ENCODE peak calls at places on chromosome 21, in eight cellular contexts. M, O, J, F, B, G, E and R are unnamed samples. For H3K36me3, the result is how much of the 10 kb centered on the place peaks cover.

GRCh38 chr21:31915566-31915965 is 42.7 kb downstream of the HUNK start:
- DNase-seq in M (no peak), G (no peak), O (no peak), B (no peak), J (no peak), E (no peak), F (no peak), R (no peak)

GRCh38 chr21:36765229-36765628 is 66.3 kb downstream of the SIM2 start:
- DNase-seq in G (no peak), O (no peak), E (peak), B (no peak), M (no peak), F (no peak), J (no peak), R (no peak)

GRCh38 chr21:26280715-26281310 is 110.2 kb upstream of the APP start:
- DNase-seq in E (no peak), O (peak), M (no peak), B (peak), G (no peak), J (no peak), F (peak), R (peak)

GRCh38 chr21:31342328-31342727 is 1.7 kb downstream of the TIAM1 start:
- DNase-seq in E (no peak), G (no peak), O (no peak), J (no peak), B (no peak), F (peak), M (no peak), R (no peak)

GRCh38 chr21:16708431-16708830 is 804.4 kb upstream of the CXADR start:
- DNase-seq in F (no peak), M (peak), B (no peak), O (no peak), G (no peak), E (no peak), J (no peak), R (no peak)

GRCh38 chr21:31354604-31355443 is 10.8 kb upstream of the TIAM1 start:
- DNase-seq in J (no peak), M (no peak), G (no peak), O (no peak), B (peak), F (peak), E (peak), R (no peak)

GRCh38 chr21:18617291-18617690 is 213.7 kb upstream of the TMPRSS15 start:
- DNase-seq in B (no peak), J (no peak), G (no peak), M (no peak), F (no peak), E (no peak), O (no peak), R (no peak)

GRCh38 chr21:20311388-20311787 is 686.8 kb upstream of the NCAM2 start:
- DNase-seq in F (peak), M (no peak), J (no peak), G (no peak), B (no peak), E (no peak), O (no peak), R (no peak)

GRCh38 chr21:45874716-45875415 is 106.7 kb upstream of the COL6A1 start:
- DNase-seq in B (no peak), F (peak), E (no peak), G (no peak), O (peak), J (peak), M (peak), R (peak)

GRCh38 chr21:36323032-36323431 is 3.0 kb downstream of the MORC3 start:
- DNase-seq in F (peak), M (peak), J (no peak), O (no peak), B (no peak), E (peak), G (peak), R (no peak)

GRCh38 chr21:27734146-27734545 is 767.3 kb upstream of the ADAMTS5 start:
- DNase-seq in O (no peak), B (no peak), J (no peak), G (no peak), E (peak), M (peak), F (peak), R (no peak)

GRCh38 chr21:46393451-46393940 is 65.2 kb upstream of the DIP2A start:
- DNase-seq in O (no peak), F (no peak), J (peak), B (no peak), M (no peak), E (no peak), G (peak), R (no peak)

GRCh38 chr21:31012133-31013089 is 25.9 kb downstream of the KRTAP19-8 start:
- DNase-seq in O (no peak), J (no peak), F (no peak), B (no peak), G (no peak), M (no peak), E (no peak), R (no peak)

DNA sequence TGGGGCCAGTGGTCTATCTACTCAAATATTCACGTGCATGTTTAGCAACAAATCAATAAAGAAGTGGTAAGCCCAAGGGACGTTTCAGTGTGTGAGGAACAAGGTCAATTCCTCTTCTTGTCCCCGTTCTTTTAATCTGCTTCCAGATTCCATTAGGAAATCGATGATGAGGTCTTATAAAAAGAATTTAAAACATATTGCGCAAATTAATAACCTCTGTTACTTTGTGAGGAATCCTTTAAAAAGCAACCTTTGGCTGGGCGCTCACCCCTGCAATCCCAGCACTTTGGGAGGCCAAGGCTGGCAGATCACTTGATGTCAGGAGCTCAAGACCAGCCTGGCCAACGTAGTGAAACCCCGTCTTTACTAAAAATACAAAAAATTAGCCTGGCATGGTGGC is 113.0 kb upstream of the TMPRSS2 start:
- DNase-seq in J (no peak), O (no peak), G (no peak), F (no peak), E (no peak), B (no peak), M (no peak), R (no peak)
- TF ChIP-seq CTCF in J (no peak), O (no peak), G (no peak), F (no peak), E (no peak), B (no peak), M (no peak), R (no peak)

DNA sequence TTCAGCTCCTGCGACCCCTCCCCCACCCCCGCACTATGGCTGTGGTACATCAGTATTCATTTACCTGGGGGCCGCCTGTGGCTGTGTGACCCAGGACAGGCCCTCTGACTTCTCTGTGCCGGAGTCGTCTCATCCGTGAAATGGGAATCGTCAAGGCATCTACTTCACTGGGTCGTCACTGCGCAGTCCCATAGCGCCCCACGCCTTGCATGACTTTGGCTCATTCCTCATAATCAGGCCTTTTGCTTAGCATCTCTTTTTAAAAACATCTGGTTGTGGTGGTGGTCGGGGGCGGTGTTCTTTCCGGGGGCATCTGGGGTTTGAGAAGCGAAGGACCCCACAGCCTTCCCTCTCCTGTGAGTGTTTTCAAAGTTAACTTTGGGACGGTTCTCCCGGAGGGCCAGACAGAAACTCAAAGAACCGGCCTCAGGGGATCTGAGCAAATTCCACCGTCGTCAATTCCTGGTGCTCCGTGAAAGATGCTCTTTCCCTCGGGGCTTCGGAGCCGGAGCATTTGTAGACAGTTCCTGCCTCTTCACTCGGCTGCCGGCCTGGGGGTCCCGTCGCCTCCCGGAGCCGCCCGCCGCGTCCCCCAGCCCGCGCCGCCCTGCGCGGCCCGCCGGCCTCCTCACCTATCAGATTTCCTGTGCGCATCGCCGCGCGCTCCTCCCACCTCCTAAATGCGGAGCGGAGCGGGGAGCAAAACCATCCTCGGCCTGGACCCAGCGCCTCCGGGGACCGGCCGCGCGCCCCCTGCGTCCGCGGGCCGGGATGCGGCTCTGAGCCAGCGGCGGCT is at the start of gene B3GALT5:
- DNase-seq in M (no peak), B (peak), G (no peak), O (peak), F (peak), J (peak), E (no peak), R (peak)
- TF ChIP-seq EZH2 in M (peak), B (no peak), G (no peak), O (no peak), F (no peak), J (no peak), E (no peak), R (peak)

GRCh38 chr21:43867936-43868335 is 2.9 kb downstream of the AGPAT3 start:
- DNase-seq in B (no peak), E (no peak), O (no peak), F (no peak), J (peak), G (no peak), M (no peak), R (no peak)
- H3K36me3 ChIP-seq in B (under half), E (under half), O (under half), F (under half), J (under half), G (half or more), M (under half), R (under half)

GRCh38 chr21:29033871-29034270 is 9.4 kb downstream of the USP16 start:
- DNase-seq in B (no peak), E (no peak), O (no peak), M (no peak), J (no peak), G (no peak), F (no peak), R (no peak)

GRCh38 chr21:29030909-29031308 is 6.4 kb downstream of the USP16 start:
- DNase-seq in M (no peak), B (no peak), E (no peak), G (no peak), J (no peak), O (no peak), F (no peak), R (no peak)

GRCh38 chr21:29025328-29025713 is 853 bp downstream of the USP16 start:
- DNase-seq in B (peak), J (peak), O (peak), F (peak), E (peak), M (no peak), G (peak), R (no peak)

GRCh38 chr21:29033301-29033700 is 8.8 kb downstream of the USP16 start:
- DNase-seq in F (no peak), J (no peak), O (no peak), M (no peak), E (no peak), B (no peak), G (no peak), R (no peak)

DNA sequence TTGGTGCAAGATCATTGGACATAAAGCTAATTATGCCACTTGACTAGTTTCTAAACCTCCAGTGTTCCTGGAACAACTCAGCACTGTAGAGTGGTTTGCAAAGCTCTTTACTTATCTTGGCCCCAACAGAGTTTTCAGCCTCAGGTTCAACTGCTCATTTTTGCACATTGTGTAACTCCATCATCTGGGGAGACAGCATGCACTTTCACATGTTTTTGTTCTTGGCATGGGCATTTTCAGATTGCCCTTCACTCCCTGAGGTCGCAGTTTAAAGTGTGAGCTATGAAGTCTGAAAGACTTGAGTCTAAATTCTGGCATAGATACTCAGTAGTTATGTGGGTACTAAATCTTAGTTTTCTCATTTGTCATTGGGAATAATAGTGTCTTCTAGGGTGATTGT is 5.1 kb downstream of the USP16 start:
- DNase-seq in M (no peak), J (no peak), F (no peak), G (no peak), B (no peak), O (no peak), E (no peak), R (no peak)
- TF ChIP-seq CTCF in M (no peak), J (no peak), F (no peak), G (no peak), B (no peak), O (no peak), E (no peak), R (no peak)

GRCh38 chr21:33292724-33293123 is 26.6 kb downstream of the IL10RB start:
- DNase-seq in J (no peak), O (no peak), E (no peak), B (no peak), G (no peak), M (no peak), F (no peak), R (no peak)

GRCh38 chr21:33293811-33294216 is 27.6 kb downstream of the IL10RB start:
- DNase-seq in G (no peak), O (no peak), E (no peak), F (peak), J (no peak), B (no peak), M (no peak), R (no peak)

GRCh38 chr21:33291686-33292085 is 25.5 kb downstream of the IL10RB start:
- DNase-seq in M (no peak), J (no peak), E (no peak), G (no peak), B (no peak), F (no peak), O (no peak), R (no peak)

GRCh38 chr21:33290441-33290840 is 24.3 kb downstream of the IL10RB start:
- DNase-seq in E (no peak), M (no peak), O (no peak), F (no peak), B (no peak), G (no peak), J (no peak), R (no peak)

DNA sequence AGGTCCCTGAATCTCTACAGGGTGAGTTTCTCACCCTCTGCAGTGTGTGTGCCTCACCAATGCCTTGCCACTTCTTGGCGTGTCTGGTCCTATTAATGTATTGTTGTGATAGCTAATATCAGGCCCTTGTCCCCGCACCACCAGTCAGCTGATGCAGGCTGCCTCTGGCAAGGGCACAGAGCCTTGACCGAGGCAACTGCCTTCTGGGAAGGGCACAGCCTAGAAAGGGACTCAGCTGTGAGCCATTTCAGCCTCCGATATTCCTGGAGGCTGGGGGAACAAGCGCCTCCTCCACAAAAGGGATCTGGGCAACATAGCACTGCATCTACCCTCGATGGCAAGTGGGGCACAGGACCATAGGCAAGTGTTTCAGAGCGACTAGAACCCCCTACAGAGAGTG is 27.0 kb downstream of the IL10RB start:
- DNase-seq in J (no peak), E (no peak), F (no peak), M (no peak), B (no peak), G (no peak), O (no peak), R (no peak)
- TF ChIP-seq EZH2 in J (no peak), E (no peak), F (no peak), M (no peak), B (no peak), G (no peak), O (no peak), R (no peak)

GRCh38 chr21:44850905-44851657 is 22.4 kb downstream of the PTTG1IP start:
- DNase-seq in M (no peak), F (no peak), B (no peak), G (no peak), O (no peak), J (no peak), E (no peak), R (no peak)
- H3K36me3 ChIP-seq in M (under half), F (half or more), B (under half), G (half or more), O (under half), J (under half), E (under half), R (half or more)

DNA sequence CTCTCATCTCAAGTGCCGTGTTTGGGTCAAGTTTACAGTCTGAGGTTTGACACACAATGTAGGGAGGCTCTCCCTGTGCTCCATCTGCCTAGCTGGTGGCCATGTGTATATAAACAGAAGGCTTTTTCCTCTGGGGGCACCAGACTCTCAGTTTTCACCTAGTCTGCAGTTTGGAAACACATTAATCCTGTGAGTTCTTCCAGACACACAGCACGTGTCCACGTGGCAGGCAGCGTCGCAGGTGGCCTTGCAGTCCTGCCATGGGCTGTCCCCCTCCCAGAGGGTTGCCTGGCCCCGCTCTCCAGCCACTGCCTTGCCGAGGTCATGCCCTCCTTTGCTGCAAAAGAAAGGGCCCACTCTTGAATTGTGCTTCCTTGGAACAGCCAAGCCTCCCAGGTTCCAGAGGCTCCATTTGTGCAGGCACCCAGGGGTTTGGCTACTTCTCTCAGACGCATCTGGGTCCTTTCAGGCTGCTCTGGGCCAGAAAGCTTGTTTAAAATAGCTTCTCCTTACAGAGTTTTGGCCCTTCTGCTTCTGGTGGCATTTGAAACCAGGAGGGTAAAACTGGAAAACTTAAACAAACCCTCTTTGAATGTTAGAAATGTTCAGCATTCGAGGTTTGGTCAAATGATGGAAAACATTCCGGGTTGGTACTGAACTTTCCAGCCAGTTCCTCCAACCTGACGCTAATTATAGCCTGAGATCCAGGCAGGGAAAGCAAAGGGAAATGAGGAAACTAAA is 4.4 kb upstream of the RUNX1 start:
- DNase-seq in O (peak), M (no peak), G (no peak), B (no peak), F (no peak), J (peak), E (no peak), R (no peak)
- TF ChIP-seq CTCF in O (peak), M (no peak), G (peak), B (no peak), F (no peak), J (peak), E (no peak), R (no peak)

DNA sequence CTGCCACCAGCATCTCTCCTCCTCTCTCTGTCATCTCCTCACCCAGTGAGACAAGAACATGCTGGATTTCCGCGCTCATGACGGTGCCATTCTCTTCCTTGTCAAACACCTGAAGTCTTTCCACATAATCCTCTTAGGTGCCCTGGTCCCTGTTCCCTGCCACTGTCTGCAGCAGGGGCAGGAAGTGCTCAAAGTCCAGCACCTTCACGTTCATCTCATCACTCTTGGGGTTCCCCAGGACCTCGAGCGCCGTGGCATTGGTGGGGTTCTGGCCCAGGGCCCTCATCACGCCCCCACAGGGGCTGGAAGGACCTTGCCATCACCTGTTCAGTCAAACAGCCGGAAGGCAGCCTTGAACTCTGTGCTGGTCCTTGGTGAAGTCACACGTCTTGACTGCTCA is 9.1 kb upstream of the AGPAT3 start:
- DNase-seq in J (no peak), G (no peak), B (no peak), E (no peak), O (no peak), M (no peak), F (no peak), R (no peak)
- TF ChIP-seq EZH2 in J (no peak), G (no peak), B (no peak), E (no peak), O (no peak), M (no peak), F (no peak), R (no peak)

GRCh38 chr21:37983336-37984095 is 67.3 kb upstream of the KCNJ6 start:
- DNase-seq in B (no peak), O (no peak), E (peak), G (no peak), J (no peak), F (peak), M (no peak), R (no peak)
- H3K36me3 ChIP-seq in B (under half), O (under half), E (under half), G (under half), J (under half), F (under half), M (under half), R (under half)

GRCh38 chr21:29104239-29104708 is 26.2 kb upstream of the MAP3K7CL start:
- DNase-seq in B (no peak), G (no peak), E (no peak), O (peak), M (no peak), F (no peak), J (no peak), R (no peak)
- TF ChIP-seq CTCF in B (no peak), G (peak), E (no peak), O (no peak), M (no peak), F (no peak), J (no peak), R (no peak)